ENCODE peak calls at places on chromosomes 3 and 15, in ten cellular contexts. C is left lung, D is mesenchymal stem cell, U is suprapubic skin, W is upper lobe of left lung, L is breast epithelium, E is A673, V is right cardiac atrium, H is neural progenitor cell, M is adrenal gland. N is an unnamed sample.

GRCh38 chr15:58070801-58071418 is 5.4 kb upstream of the ALDH1A2 start:
- DNase-seq in C (peak; percentile 47), D (peak; percentile 47), U (no peak), W (no peak), L (peak; percentile 56), E (peak; percentile 82), V (peak; percentile 77), H (peak; percentile 69), M (peak; percentile 41), N (peak; percentile 30)

GRCh38 chr15:42730536-42730935 is 6.4 kb downstream of the CDAN1 start:
- DNase-seq in C (no peak), D (no peak), U (no peak), W (peak; percentile 61), L (no peak), E (no peak), V (no peak), H (no peak), M (no peak), N (no peak)

GRCh38 chr3:112908252-112908651 is 61.6 kb upstream of the CD200R1L start:
- DNase-seq in C (no peak), D (no peak), U (no peak), W (no peak), L (no peak), E (no peak), V (no peak), H (no peak), M (no peak), N (no peak)

GRCh38 chr3:89787995-89788394 is 680.6 kb downstream of the EPHA3 start:
- DNase-seq in C (no peak), D (no peak), U (no peak), W (no peak), L (no peak), E (no peak), V (no peak), H (no peak), M (no peak), N (no peak)

GRCh38 chr15:30925686-30926085 is 22.0 kb downstream of the FAN1 start:
- DNase-seq in C (no peak), D (no peak), U (no peak), W (peak; percentile 62), L (no peak), E (no peak), V (no peak), H (no peak), M (no peak), N (no peak)

GRCh38 chr3:57150097-57150496 is 15.1 kb downstream of the IL17RD start:
- DNase-seq in C (no peak), D (no peak), U (no peak), W (no peak), L (no peak), E (peak; percentile 28), V (no peak), H (peak; percentile 61), M (no peak), N (no peak)

GRCh38 chr15:67077641-67078215 is 12.3 kb downstream of the SMAD3 start:
- DNase-seq in C (no peak), D (no peak), U (no peak), W (no peak), L (no peak), E (no peak), V (no peak), H (no peak), M (no peak), N (no peak)

GRCh38 chr3:9627901-9628633 is 21.2 kb upstream of the MTMR14 start:
- DNase-seq in C (no peak), D (no peak), U (no peak), W (no peak), L (no peak), E (no peak), V (no peak), H (no peak), M (no peak), N (no peak)

GRCh38 chr3:184582998-184583344 is 21.4 kb downstream of the EPHB3 start:
- DNase-seq in C (no peak), D (no peak), U (no peak), W (no peak), L (no peak), E (no peak), V (no peak), H (peak; percentile 59), M (no peak), N (no peak)

GRCh38 chr3:28972921-28973320 is 307.9 kb upstream of the RBMS3 start:
- DNase-seq in C (no peak), D (peak; percentile 29), U (no peak), W (no peak), L (no peak), E (peak; percentile 26), V (no peak), H (no peak), M (no peak), N (peak; percentile 76)

GRCh38 chr3:182644800-182645433 is 148.4 kb upstream of the ATP11B start:
- DNase-seq in C (no peak), D (no peak), U (no peak), W (no peak), L (no peak), E (no peak), V (no peak), H (no peak), M (no peak), N (no peak)

GRCh38 chr15:68484696-68485400 is 52.9 kb upstream of the ITGA11 start:
- DNase-seq in C (no peak), D (peak; percentile 61), U (no peak), W (peak; percentile 33), L (no peak), E (no peak), V (peak; percentile 65), H (no peak), M (no peak), N (peak; percentile 90)

GRCh38 chr15:70664494-70664893 is 98.9 kb downstream of the UACA start:
- DNase-seq in C (no peak), D (no peak), U (no peak), W (no peak), L (no peak), E (no peak), V (no peak), H (no peak), M (no peak), N (peak; percentile 58)

GRCh38 chr3:30963223-30963722 is 68.8 kb upstream of the GADL1 start:
- DNase-seq in C (no peak), D (no peak), U (no peak), W (no peak), L (no peak), E (no peak), V (no peak), H (no peak), M (no peak), N (no peak)

GRCh38 chr3:53168175-53168923 is 7.3 kb downstream of the PRKCD start:
- DNase-seq in C (peak; percentile 67), D (no peak), U (no peak), W (no peak), L (no peak), E (no peak), V (no peak), H (peak; percentile 36), M (no peak), N (no peak)

GRCh38 chr3:151213881-151214280 is 10.9 kb upstream of the GPR171 start:
- DNase-seq in C (no peak), D (peak; percentile 67), U (no peak), W (no peak), L (no peak), E (no peak), V (no peak), H (no peak), M (no peak), N (peak; percentile 66)

GRCh38 chr15:63805993-63806980 is 27.5 kb downstream of the HERC1 start:
- DNase-seq in C (no peak), D (no peak), U (no peak), W (no peak), L (no peak), E (peak; percentile 54), V (no peak), H (no peak), M (no peak), N (no peak)

GRCh38 chr3:71128951-71129350 is 454.6 kb downstream of the FOXP1 start:
- DNase-seq in C (no peak), D (peak; percentile 52), U (no peak), W (no peak), L (no peak), E (no peak), V (no peak), H (no peak), M (no peak), N (peak; percentile 56)
- H3K4me3 ChIP-seq in C (peak overlapping the region; percentile 38), D (peak overlapping the region; percentile 84), U (peak overlapping the region; percentile 57), W (peak overlapping the region; percentile 44), L (peak overlapping the region; percentile 60), E (peak overlapping the region; percentile 42), V (peak overlapping the region; percentile 74), H (no peak overlapping the region), M (peak overlapping the region; percentile 61), N (peak overlapping the region; percentile 78)

GRCh38 chr3:115099115-115099884 is 47.8 kb downstream of the ZBTB20 start:
- DNase-seq in C (no peak), D (peak; percentile 29), U (no peak), W (no peak), L (no peak), E (no peak), V (no peak), H (no peak), M (no peak), N (peak; percentile 7)
- H3K4me1 ChIP-seq in C (peaks cover 5% of the 10 kb centered on the region), D (no peaks in the 10 kb centered on the region), U (peaks cover 37% of the 10 kb centered on the region), W (peaks cover 15% of the 10 kb centered on the region), L (no peaks in the 10 kb centered on the region), E (peaks cover 16% of the 10 kb centered on the region), V (peaks cover 2% of the 10 kb centered on the region), H (no peaks in the 10 kb centered on the region), M (peaks cover 4% of the 10 kb centered on the region), N (no peaks in the 10 kb centered on the region)

GRCh38 chr3:195893121-195893449 is 15.3 kb downstream of the TNK2 start:
- DNase-seq in C (no peak), D (no peak), U (no peak), W (peak; percentile 79), L (no peak), E (no peak), V (peak; percentile 92), H (no peak), M (no peak), N (no peak)
- H3K4me3 ChIP-seq in C (no peak overlapping the region), D (peak overlapping the region; percentile 55), U (peak overlapping the region; percentile 29), W (peak overlapping the region; percentile 16), L (peak overlapping the region; percentile 57), E (no peak overlapping the region), V (no peak overlapping the region), H (no peak overlapping the region), M (no peak overlapping the region), N (no peak overlapping the region)

DNA sequence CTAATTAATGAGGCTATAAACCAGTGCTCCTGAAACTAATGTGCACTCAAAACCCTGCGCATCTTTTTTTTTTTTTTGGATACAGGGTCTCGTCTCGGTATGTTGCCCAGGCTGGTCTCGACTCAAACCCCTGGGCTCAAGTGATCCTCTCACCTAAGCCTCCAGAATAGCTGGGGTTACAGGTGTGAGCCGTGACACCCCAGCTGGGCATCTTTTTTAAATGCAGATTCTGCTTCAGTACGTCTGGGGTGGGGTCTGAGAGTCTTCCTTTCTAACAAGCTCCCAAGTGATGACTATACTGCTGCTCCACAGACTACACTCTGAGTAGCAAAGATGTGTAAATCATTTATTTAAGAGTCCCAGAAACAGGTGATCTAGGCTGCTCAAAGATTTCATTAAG is 73.0 kb downstream of the BFSP2 start:
- DNase-seq in C (no peak), D (no peak), U (no peak), W (no peak), L (no peak), E (no peak), V (no peak), H (peak; percentile 22), M (no peak), N (no peak)
- H3K4me1 ChIP-seq in C (no peaks in the 10 kb centered on the region), D (no peaks in the 10 kb centered on the region), U (peaks cover 48% of the 10 kb centered on the region), W (peaks cover 14% of the 10 kb centered on the region), L (no peaks in the 10 kb centered on the region), E (peaks cover 7% of the 10 kb centered on the region), V (peaks cover 6% of the 10 kb centered on the region), H (peaks cover 73% of the 10 kb centered on the region), M (no peaks in the 10 kb centered on the region), N (peaks cover 7% of the 10 kb centered on the region)